ENCODE peak calls at places on chromosomes 4 and X, in six cellular contexts. V is lower lobe of right lung, E is body of pancreas, L is upper lobe of right lung, W is colonic mucosa, Q is fibroblast of lung. X is an unnamed sample.

GRCh38 chr4:80989921-80990544 is 40.5 kb upstream of the BMP3 start:
- DNase-seq in V (no peak), E (peak; percentile 36), L (no peak), W (peak; percentile 33), Q (peak; percentile 51), X (peak; percentile 79)

GRCh38 chrX:40297949-40298539 is 200.3 kb upstream of the BCOR start:
- DNase-seq in V (no peak), E (no peak), L (no peak), W (no peak), Q (no peak), X (no peak)

GRCh38 chrX:13750204-13750603 is 15.7 kb downstream of the OFD1 start:
- DNase-seq in V (no peak), E (peak; percentile 36), L (no peak), W (no peak), Q (peak; percentile 24), X (peak; percentile 63)

GRCh38 chr4:141339966-141340365 is 119.3 kb downstream of the ZNF330 start:
- DNase-seq in V (no peak), E (no peak), L (no peak), W (no peak), Q (peak; percentile 65), X (peak; percentile 43)

GRCh38 chr4:110119880-110120279 is 78.5 kb downstream of the ELOVL6 start:
- DNase-seq in V (no peak), E (no peak), L (no peak), W (no peak), Q (peak; percentile 83), X (peak; percentile 64)

GRCh38 chr4:160020804-160021203 is 917.9 kb downstream of the RAPGEF2 start:
- DNase-seq in V (no peak), E (no peak), L (no peak), W (no peak), Q (no peak), X (no peak)

GRCh38 chr4:84994280-84994679 is 27.8 kb upstream of the WDFY3 start:
- DNase-seq in V (no peak), E (no peak), L (no peak), W (no peak), Q (no peak), X (peak; percentile 8)

GRCh38 chr4:96473246-96473645 is 633.4 kb downstream of the PDHA2 start:
- DNase-seq in V (no peak), E (no peak), L (no peak), W (no peak), Q (peak; percentile 2), X (no peak)

GRCh38 chr4:147447820-147448219 is 33.1 kb upstream of the EDNRA start:
- DNase-seq in V (no peak), E (no peak), L (no peak), W (no peak), Q (peak; percentile 40), X (no peak)

GRCh38 chrX:139692908-139693307 is 15.1 kb downstream of the MCF2 start:
- DNase-seq in V (no peak), E (no peak), L (no peak), W (no peak), Q (no peak), X (no peak)

GRCh38 chr4:123096038-123096437 is 173.6 kb upstream of the NUDT6 start:
- DNase-seq in V (no peak), E (no peak), L (no peak), W (no peak), Q (no peak), X (peak; percentile 57)

GRCh38 chr4:154329268-154329858 is 162.2 kb downstream of the DCHS2 start:
- DNase-seq in V (no peak), E (no peak), L (no peak), W (no peak), Q (peak; percentile 10), X (peak; percentile 42)

GRCh38 chr4:41796545-41797210 is 48.2 kb upstream of the PHOX2B start:
- DNase-seq in V (no peak), E (no peak), L (no peak), W (no peak), Q (no peak), X (no peak)

GRCh38 chr4:122833999-122834398 is 7.4 kb downstream of the FGF2 start:
- DNase-seq in V (no peak), E (no peak), L (no peak), W (no peak), Q (no peak), X (no peak)

GRCh38 chrX:150225756-150226155 is 137.4 kb upstream of the MAMLD1 start:
- DNase-seq in V (no peak), E (no peak), L (no peak), W (peak; percentile 6), Q (no peak), X (no peak)

GRCh38 chrX:100591256-100592051 is 6.7 kb downstream of the TNMD start:
- DNase-seq in V (no peak), E (no peak), L (no peak), W (no peak), Q (no peak), X (no peak)

GRCh38 chr4:26959654-26960047 is 99.0 kb downstream of the STIM2 start:
- DNase-seq in V (no peak), E (no peak), L (no peak), W (no peak), Q (no peak), X (no peak)

GRCh38 chr4:86497131-86497530 is 97.0 kb upstream of the PTPN13 start:
- DNase-seq in V (no peak), E (peak; percentile 7), L (no peak), W (no peak), Q (peak; percentile 27), X (peak; percentile 28)

GRCh38 chrX:134115270-134115669 is 121.7 kb upstream of the CCDC160 start:
- DNase-seq in V (no peak), E (no peak), L (no peak), W (no peak), Q (no peak), X (no peak)

GRCh38 chrX:30679369-30679768 is 26.1 kb downstream of the GK start:
- DNase-seq in V (no peak), E (no peak), L (no peak), W (peak; percentile 43), Q (no peak), X (no peak)

GRCh38 chrX:95760356-95760755 is 924.3 kb upstream of the DIAPH2 start:
- DNase-seq in V (no peak), E (no peak), L (no peak), W (no peak), Q (no peak), X (no peak)

GRCh38 chr4:99552872-99553271 is 11.0 kb downstream of the TRMT10A start:
- DNase-seq in V (no peak), E (no peak), L (no peak), W (no peak), Q (no peak), X (no peak)

GRCh38 chr4:3116955-3117354 is 42.5 kb downstream of the HTT start:
- DNase-seq in V (no peak), E (no peak), L (no peak), W (no peak), Q (no peak), X (no peak)

GRCh38 chr4:148214529-148215166 is 227.6 kb downstream of the NR3C2 start:
- DNase-seq in V (no peak), E (peak; percentile 79), L (no peak), W (no peak), Q (peak; percentile 2), X (no peak)

GRCh38 chr4:689498-690122 is 659 bp upstream of the SLC49A3 start:
- DNase-seq in V (no peak), E (no peak), L (no peak), W (no peak), Q (no peak), X (no peak)

GRCh38 chr4:688695-689497 is at the start of gene SLC49A3:
- DNase-seq in V (no peak), E (no peak), L (peak; percentile 80), W (no peak), Q (no peak), X (no peak)

GRCh38 chr4:687048-687974 is 1.6 kb downstream of the SLC49A3 start:
- DNase-seq in V (peak; percentile 94), E (peak; percentile 90), L (peak; percentile 93), W (peak; percentile 92), Q (peak; percentile 84), X (peak; percentile 95)

GRCh38 chr4:686371-687040 is 2.4 kb downstream of the SLC49A3 start:
- DNase-seq in V (no peak), E (no peak), L (peak; percentile 67), W (no peak), Q (no peak), X (no peak)

GRCh38 chr4:687975-688694 is 816 bp downstream of the SLC49A3 start:
- DNase-seq in V (no peak), E (no peak), L (peak; percentile 73), W (no peak), Q (no peak), X (no peak)
- H3K4me3 ChIP-seq in V (peak overlapping the region; percentile 68), E (no peak overlapping the region), L (peak overlapping the region; percentile 67), W (peak overlapping the region; percentile 41), Q (no peak overlapping the region), X (peak overlapping the region; percentile 47)

DNA sequence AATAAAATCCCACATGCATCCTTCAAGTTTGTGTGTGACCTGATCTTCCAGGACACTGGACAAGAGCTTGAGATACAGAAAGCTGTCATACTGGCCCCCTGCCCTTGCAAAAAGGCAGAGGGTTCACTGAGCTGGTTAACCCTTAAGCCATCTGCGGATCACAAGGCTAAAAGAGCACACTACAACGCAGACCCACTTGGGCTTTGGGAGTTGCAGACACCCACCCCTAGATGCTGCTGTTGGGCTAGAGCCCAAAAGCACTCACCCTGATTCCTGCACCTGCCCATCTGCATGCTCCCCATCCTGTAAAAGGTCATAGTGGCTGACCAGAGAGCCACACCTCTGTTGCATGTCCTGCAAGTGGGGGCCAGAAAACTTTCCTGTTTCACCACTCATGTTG is 51.1 kb downstream of the TXK start:
- DNase-seq in V (no peak), E (no peak), L (no peak), W (no peak), Q (no peak), X (no peak)
- TF ChIP-seq CTCF in V (no peak), E (no peak), L (no peak), W (no peak), Q (no peak), X (no peak)

DNA sequence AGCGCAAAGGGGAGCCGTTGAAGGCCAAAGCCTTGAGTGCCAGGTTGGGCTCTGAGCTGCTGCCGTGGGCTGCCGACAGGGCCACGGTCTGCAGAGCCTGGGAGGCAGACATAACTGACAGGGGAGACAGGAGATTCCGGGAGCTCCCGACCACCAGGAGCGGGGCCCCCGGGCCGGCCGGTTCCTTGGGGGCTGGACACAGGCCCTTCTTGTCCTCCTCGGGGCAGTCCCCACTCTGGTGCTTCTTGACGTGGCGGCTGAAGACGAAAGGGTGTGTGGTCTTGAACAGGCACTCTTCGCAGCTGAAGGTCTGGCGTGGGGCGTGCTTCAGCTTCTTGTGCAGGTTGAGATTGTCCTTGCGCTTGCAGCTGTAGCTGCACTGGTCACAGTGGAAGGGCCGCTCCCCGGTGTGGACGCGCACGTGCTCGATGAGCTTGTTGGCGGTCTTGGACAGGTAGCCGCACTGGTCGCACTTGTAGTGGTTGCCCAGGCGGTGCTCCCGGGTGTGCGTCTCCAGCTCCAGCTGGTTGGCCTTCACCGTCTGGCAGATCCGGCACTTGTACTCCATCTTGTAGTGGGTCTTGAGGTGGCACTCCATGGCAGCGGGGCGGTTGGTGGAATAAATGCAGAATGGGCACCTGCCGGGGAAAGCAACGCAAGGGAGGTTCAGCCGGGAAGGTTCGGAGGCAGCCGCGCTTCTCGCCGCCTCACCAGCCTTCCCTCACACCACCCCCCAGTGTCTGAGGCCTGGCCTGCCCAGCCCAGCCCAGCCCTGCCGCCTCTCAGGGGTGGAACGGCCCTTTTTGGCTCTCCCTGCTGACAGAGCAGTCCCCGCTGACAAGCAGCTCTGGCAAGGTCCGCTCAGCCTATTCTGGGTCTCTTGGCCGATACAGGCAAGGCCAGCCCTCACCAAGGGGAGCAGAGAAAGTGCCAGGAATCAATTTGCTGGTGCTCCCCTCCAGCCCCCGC is 81.3 kb downstream of the C4orf51 start:
- DNase-seq in V (no peak), E (no peak), L (no peak), W (no peak), Q (no peak), X (no peak)
- H3K4me3 ChIP-seq in V (no peak overlapping the region), E (no peak overlapping the region), L (no peak overlapping the region), W (no peak overlapping the region), Q (no peak overlapping the region), X (no peak overlapping the region)

GRCh38 chr4:188719794-188720193 is 580.6 kb downstream of the TRIML1 start:
- DNase-seq in V (no peak), E (no peak), L (no peak), W (no peak), Q (no peak), X (no peak)
- TF ChIP-seq CTCF in V (no peak), E (no peak), L (no peak), W (no peak), Q (no peak), X (peak; percentile 34)